ENCODE peak calls at places on chromosomes 1 and 21, in ten cellular contexts. One of them, this sample, is unnamed.

GRCh38 chr1:193674292-193674944 is 488.0 kb upstream of the B3GALT2 start:
- DNase-seq in esophagus muscularis mucosa: no peak
- DNase-seq in sigmoid colon: no peak
- DNase-seq in stomach: no peak
- DNase-seq in tibial nerve: no peak
- DNase-seq in A549: no peak
- DNase-seq in K562: no peak
- DNase-seq in transverse colon: no peak
- DNase-seq in ovary: no peak
- DNase-seq in SK-N-SH: no peak
- DNase-seq in this sample: no peak

GRCh38 chr1:156493154-156493631 is 7.4 kb downstream of the MEF2D start:
- DNase-seq in esophagus muscularis mucosa: no peak
- DNase-seq in sigmoid colon: no peak
- DNase-seq in stomach: peak; percentile 75
- DNase-seq in tibial nerve: no peak
- DNase-seq in A549: no peak
- DNase-seq in K562: no peak
- DNase-seq in transverse colon: peak; percentile 37
- DNase-seq in ovary: no peak
- DNase-seq in SK-N-SH: no peak
- DNase-seq in this sample: no peak

GRCh38 chr1:214615871-214616270 is 12.9 kb downstream of the CENPF start:
- DNase-seq in esophagus muscularis mucosa: no peak
- DNase-seq in sigmoid colon: no peak
- DNase-seq in stomach: no peak
- DNase-seq in tibial nerve: no peak
- DNase-seq in A549: no peak
- DNase-seq in K562: no peak
- DNase-seq in transverse colon: no peak
- DNase-seq in ovary: no peak
- DNase-seq in SK-N-SH: no peak
- DNase-seq in this sample: no peak

GRCh38 chr1:15932612-15933011 is 43.3 kb downstream of the ZBTB17 start:
- DNase-seq in esophagus muscularis mucosa: no peak
- DNase-seq in sigmoid colon: no peak
- DNase-seq in stomach: no peak
- DNase-seq in tibial nerve: no peak
- DNase-seq in A549: no peak
- DNase-seq in K562: no peak
- DNase-seq in transverse colon: no peak
- DNase-seq in ovary: no peak
- DNase-seq in SK-N-SH: no peak
- DNase-seq in this sample: no peak

GRCh38 chr21:29295066-29295650 is 3.6 kb upstream of the BACH1 start:
- DNase-seq in esophagus muscularis mucosa: peak; percentile 37
- DNase-seq in sigmoid colon: no peak
- DNase-seq in stomach: no peak
- DNase-seq in tibial nerve: no peak
- DNase-seq in A549: no peak
- DNase-seq in K562: no peak
- DNase-seq in transverse colon: peak; percentile 13
- DNase-seq in ovary: no peak
- DNase-seq in SK-N-SH: no peak
- DNase-seq in this sample: no peak

GRCh38 chr1:14880456-14881316 is 272.9 kb upstream of the TMEM51 start:
- DNase-seq in esophagus muscularis mucosa: no peak
- DNase-seq in sigmoid colon: no peak
- DNase-seq in stomach: peak; percentile 57
- DNase-seq in tibial nerve: no peak
- DNase-seq in A549: no peak
- DNase-seq in K562: no peak
- DNase-seq in transverse colon: no peak
- DNase-seq in ovary: no peak
- DNase-seq in SK-N-SH: no peak
- DNase-seq in this sample: no peak

GRCh38 chr1:161956097-161956496 is 67.6 kb downstream of the OLFML2B start:
- DNase-seq in esophagus muscularis mucosa: no peak
- DNase-seq in sigmoid colon: no peak
- DNase-seq in stomach: no peak
- DNase-seq in tibial nerve: no peak
- DNase-seq in A549: no peak
- DNase-seq in K562: no peak
- DNase-seq in transverse colon: no peak
- DNase-seq in ovary: no peak
- DNase-seq in SK-N-SH: no peak
- DNase-seq in this sample: no peak

GRCh38 chr1:66571789-66572188 is 37.8 kb downstream of the SGIP1 start:
- DNase-seq in esophagus muscularis mucosa: no peak
- DNase-seq in sigmoid colon: no peak
- DNase-seq in stomach: no peak
- DNase-seq in tibial nerve: no peak
- DNase-seq in A549: no peak
- DNase-seq in K562: no peak
- DNase-seq in transverse colon: no peak
- DNase-seq in ovary: no peak
- DNase-seq in SK-N-SH: no peak
- DNase-seq in this sample: no peak

GRCh38 chr1:29176567-29176966 is 5.1 kb downstream of the SRSF4 start:
- DNase-seq in esophagus muscularis mucosa: no peak
- DNase-seq in sigmoid colon: no peak
- DNase-seq in stomach: no peak
- DNase-seq in tibial nerve: no peak
- DNase-seq in A549: no peak
- DNase-seq in K562: no peak
- DNase-seq in transverse colon: no peak
- DNase-seq in ovary: no peak
- DNase-seq in SK-N-SH: no peak
- DNase-seq in this sample: no peak

GRCh38 chr1:87336623-87337067 is 8.0 kb downstream of the LMO4 start:
- DNase-seq in esophagus muscularis mucosa: no peak
- DNase-seq in sigmoid colon: no peak
- DNase-seq in stomach: no peak
- DNase-seq in tibial nerve: no peak
- DNase-seq in A549: no peak
- DNase-seq in K562: no peak
- DNase-seq in transverse colon: no peak
- DNase-seq in ovary: no peak
- DNase-seq in SK-N-SH: no peak
- DNase-seq in this sample: no peak

DNA sequence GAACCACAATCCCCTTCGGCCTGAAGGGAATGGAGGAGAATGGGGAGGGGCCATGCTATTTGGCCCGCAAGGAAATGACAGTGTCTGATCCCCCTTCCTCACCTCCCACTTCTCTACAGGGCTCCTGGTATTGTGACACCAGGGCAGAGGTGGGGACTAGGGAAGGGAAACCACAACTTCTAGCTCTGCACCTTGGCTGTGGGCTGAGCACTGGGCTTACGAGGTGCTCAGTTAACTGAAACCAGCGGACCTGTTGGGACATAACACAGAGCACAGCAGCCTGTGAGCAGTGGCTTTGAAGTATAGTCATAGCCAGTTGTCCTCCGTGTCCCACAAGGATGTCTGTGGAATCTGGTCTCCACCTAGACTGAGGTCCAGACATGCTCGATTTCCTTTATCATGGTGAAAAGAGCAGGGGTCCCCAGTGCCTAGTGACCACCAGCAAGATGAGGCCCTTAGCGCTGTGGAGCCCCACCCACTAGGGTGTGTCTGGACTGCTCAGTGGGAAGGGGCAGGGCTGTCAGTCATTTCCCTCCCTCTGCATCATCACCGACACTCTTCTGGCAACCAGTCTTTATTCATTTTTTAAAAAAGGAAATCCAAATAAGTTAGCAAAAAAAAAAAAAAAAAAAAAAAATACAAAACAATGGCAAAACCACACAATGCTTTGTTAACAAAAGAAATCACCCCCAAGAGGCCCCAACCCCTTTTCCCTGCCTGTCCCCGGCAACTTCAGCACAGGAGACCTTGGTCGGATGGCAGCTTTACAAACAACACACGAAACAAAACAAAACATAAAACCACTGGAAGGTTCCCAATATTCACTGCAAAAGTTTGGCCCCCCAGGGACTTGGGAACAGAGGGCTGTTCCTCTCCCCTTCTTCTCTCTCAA is 3.0 kb downstream of the MYOG start:
- DNase-seq in esophagus muscularis mucosa: peak; percentile 85
- DNase-seq in sigmoid colon: peak; percentile 29
- DNase-seq in stomach: peak; percentile 3
- DNase-seq in tibial nerve: no peak
- DNase-seq in A549: no peak
- DNase-seq in K562: no peak
- DNase-seq in transverse colon: no peak
- DNase-seq in ovary: no peak
- DNase-seq in SK-N-SH: no peak
- DNase-seq in this sample: no peak
- TF ChIP-seq EP300 in esophagus muscularis mucosa: no peak
- TF ChIP-seq EP300 in sigmoid colon: no peak
- TF ChIP-seq EP300 in stomach: no peak
- TF ChIP-seq EP300 in tibial nerve: no peak
- TF ChIP-seq EP300 in A549: no peak
- TF ChIP-seq EP300 in K562: no peak
- TF ChIP-seq EP300 in transverse colon: no peak
- TF ChIP-seq EP300 in ovary: no peak
- TF ChIP-seq EP300 in SK-N-SH: no peak
- TF ChIP-seq EP300 in this sample: no peak

DNA sequence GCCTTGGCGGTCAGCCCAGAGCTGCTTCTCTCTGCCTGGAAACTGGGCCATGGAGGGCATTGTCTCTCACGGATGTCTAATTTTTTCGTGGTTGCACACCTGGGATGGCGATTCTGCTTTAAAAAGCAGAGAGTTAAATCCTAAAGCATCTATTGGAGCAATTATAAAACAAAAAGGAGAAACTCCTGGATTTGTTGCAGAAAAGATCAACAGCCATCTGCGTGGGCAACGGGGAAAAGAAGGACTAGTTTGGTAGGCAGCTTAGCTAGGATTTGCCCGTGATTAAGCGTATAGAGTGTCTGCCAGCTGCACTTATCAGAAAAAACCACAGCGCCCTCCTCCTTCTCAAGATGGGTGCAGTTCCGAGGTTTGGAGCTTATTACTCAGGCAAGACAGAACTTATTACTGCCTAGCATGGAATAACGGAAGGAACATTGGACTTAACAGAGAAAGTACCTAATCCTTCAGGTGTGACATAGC is 524 bp upstream of the SLC25A24 start:
- DNase-seq in esophagus muscularis mucosa: no peak
- DNase-seq in sigmoid colon: no peak
- DNase-seq in stomach: peak; percentile 38
- DNase-seq in tibial nerve: no peak
- DNase-seq in A549: peak; percentile 41
- DNase-seq in K562: peak; percentile 60
- DNase-seq in transverse colon: peak; percentile 50
- DNase-seq in ovary: no peak
- DNase-seq in SK-N-SH: peak; percentile 67
- DNase-seq in this sample: no peak
- TF ChIP-seq EP300 in esophagus muscularis mucosa: no peak
- TF ChIP-seq EP300 in sigmoid colon: no peak
- TF ChIP-seq EP300 in stomach: no peak
- TF ChIP-seq EP300 in tibial nerve: no peak
- TF ChIP-seq EP300 in A549: no peak
- TF ChIP-seq EP300 in K562: no peak
- TF ChIP-seq EP300 in transverse colon: no peak
- TF ChIP-seq EP300 in ovary: no peak
- TF ChIP-seq EP300 in SK-N-SH: no peak
- TF ChIP-seq EP300 in this sample: no peak

GRCh38 chr21:46254208-46254975 is 25.8 kb upstream of the LSS start:
- DNase-seq in esophagus muscularis mucosa: no peak
- DNase-seq in sigmoid colon: no peak
- DNase-seq in stomach: no peak
- DNase-seq in tibial nerve: no peak
- DNase-seq in A549: no peak
- DNase-seq in K562: no peak
- DNase-seq in transverse colon: no peak
- DNase-seq in ovary: no peak
- DNase-seq in SK-N-SH: no peak
- DNase-seq in this sample: no peak

GRCh38 chr21:46255166-46255565 is 26.6 kb upstream of the LSS start:
- DNase-seq in esophagus muscularis mucosa: no peak
- DNase-seq in sigmoid colon: no peak
- DNase-seq in stomach: no peak
- DNase-seq in tibial nerve: no peak
- DNase-seq in A549: no peak
- DNase-seq in K562: no peak
- DNase-seq in transverse colon: no peak
- DNase-seq in ovary: no peak
- DNase-seq in SK-N-SH: no peak
- DNase-seq in this sample: no peak

GRCh38 chr21:46255758-46256337 is 27.3 kb upstream of the LSS start:
- DNase-seq in esophagus muscularis mucosa: no peak
- DNase-seq in sigmoid colon: no peak
- DNase-seq in stomach: no peak
- DNase-seq in tibial nerve: no peak
- DNase-seq in A549: no peak
- DNase-seq in K562: no peak
- DNase-seq in transverse colon: no peak
- DNase-seq in ovary: no peak
- DNase-seq in SK-N-SH: no peak
- DNase-seq in this sample: no peak

GRCh38 chr21:46252840-46253239 is 24.3 kb upstream of the LSS start:
- DNase-seq in esophagus muscularis mucosa: no peak
- DNase-seq in sigmoid colon: no peak
- DNase-seq in stomach: no peak
- DNase-seq in tibial nerve: no peak
- DNase-seq in A549: no peak
- DNase-seq in K562: no peak
- DNase-seq in transverse colon: no peak
- DNase-seq in ovary: no peak
- DNase-seq in SK-N-SH: no peak
- DNase-seq in this sample: no peak

GRCh38 chr21:46253610-46254124 is 25.1 kb upstream of the LSS start:
- DNase-seq in esophagus muscularis mucosa: no peak
- DNase-seq in sigmoid colon: no peak
- DNase-seq in stomach: no peak
- DNase-seq in tibial nerve: no peak
- DNase-seq in A549: no peak
- DNase-seq in K562: peak; percentile 49
- DNase-seq in transverse colon: no peak
- DNase-seq in ovary: no peak
- DNase-seq in SK-N-SH: no peak
- DNase-seq in this sample: no peak
- TF ChIP-seq EP300 in esophagus muscularis mucosa: no peak
- TF ChIP-seq EP300 in sigmoid colon: no peak
- TF ChIP-seq EP300 in stomach: no peak
- TF ChIP-seq EP300 in tibial nerve: no peak
- TF ChIP-seq EP300 in A549: no peak
- TF ChIP-seq EP300 in K562: no peak
- TF ChIP-seq EP300 in transverse colon: no peak
- TF ChIP-seq EP300 in ovary: no peak
- TF ChIP-seq EP300 in SK-N-SH: no peak
- TF ChIP-seq EP300 in this sample: no peak

DNA sequence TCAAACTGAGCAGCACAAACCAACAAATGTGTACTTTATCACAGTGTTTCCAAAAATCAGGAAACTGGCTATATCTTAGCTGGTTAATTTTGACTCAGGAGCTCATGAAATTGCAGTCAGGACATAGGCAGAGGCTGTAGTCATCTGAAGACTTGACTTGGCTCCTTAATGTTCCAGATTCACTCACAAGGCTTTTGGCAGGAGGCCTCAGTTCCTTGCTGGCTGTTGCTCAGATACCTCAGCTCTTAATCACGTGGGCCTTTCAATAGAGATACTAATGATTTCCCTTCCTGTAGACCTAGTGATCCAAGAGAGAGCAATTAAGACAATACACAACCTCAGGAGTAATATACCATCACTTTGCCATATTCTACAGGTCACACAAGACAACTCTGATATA is 537.7 kb downstream of the BRINP3 start:
- DNase-seq in esophagus muscularis mucosa: no peak
- DNase-seq in sigmoid colon: no peak
- DNase-seq in stomach: no peak
- DNase-seq in tibial nerve: no peak
- DNase-seq in A549: no peak
- DNase-seq in K562: no peak
- DNase-seq in transverse colon: no peak
- DNase-seq in ovary: no peak
- DNase-seq in SK-N-SH: no peak
- DNase-seq in this sample: no peak
- TF ChIP-seq EP300 in esophagus muscularis mucosa: no peak
- TF ChIP-seq EP300 in sigmoid colon: no peak
- TF ChIP-seq EP300 in stomach: no peak
- TF ChIP-seq EP300 in tibial nerve: no peak
- TF ChIP-seq EP300 in A549: no peak
- TF ChIP-seq EP300 in K562: no peak
- TF ChIP-seq EP300 in transverse colon: no peak
- TF ChIP-seq EP300 in ovary: no peak
- TF ChIP-seq EP300 in SK-N-SH: no peak
- TF ChIP-seq EP300 in this sample: no peak